ENCODE peak calls at places on chromosome 4, in five cellular contexts. N is effector memory CD4-positive, alpha-beta T cell; O is adrenal gland; T is transverse colon; Y is esophagus squamous epithelium. R is an unnamed sample.

GRCh38 chr4:64272432-64272831 is 136.8 kb downstream of the TECRL start:
- DNase-seq in N (no peak), O (no peak), T (no peak), Y (no peak), R (no peak)

GRCh38 chr4:132827522-132827921 is 321.6 kb upstream of the PCDH10 start:
- DNase-seq in N (no peak), O (no peak), T (no peak), Y (no peak), R (no peak)

GRCh38 chr4:26787461-26788340 is 72.9 kb upstream of the STIM2 start:
- DNase-seq in N (no peak), O (peak), T (peak), Y (no peak), R (peak)

GRCh38 chr4:65453398-65453797 is 216.9 kb downstream of the EPHA5 start:
- DNase-seq in N (no peak), O (no peak), T (no peak), Y (no peak), R (no peak)

GRCh38 chr4:71195932-71196331 is 142.9 kb upstream of the SLC4A4 start:
- DNase-seq in N (no peak), O (no peak), T (no peak), Y (no peak), R (no peak)

GRCh38 chr4:7247521-7247920 is 55.2 kb downstream of the SORCS2 start:
- DNase-seq in N (no peak), O (no peak), T (no peak), Y (no peak), R (no peak)

GRCh38 chr4:62256469-62256868 is 1056.3 kb downstream of the ADGRL3 start:
- DNase-seq in N (no peak), O (no peak), T (no peak), Y (no peak), R (no peak)

GRCh38 chr4:139808381-139809206 is 143.0 kb downstream of the MGST2 start:
- DNase-seq in N (no peak), O (no peak), T (no peak), Y (no peak), R (no peak)

GRCh38 chr4:84673475-84674230 is 90.7 kb downstream of the CDS1 start:
- DNase-seq in N (no peak), O (no peak), T (no peak), Y (no peak), R (no peak)

GRCh38 chr4:1344696-1345095 is 2.3 kb upstream of the UVSSA start:
- DNase-seq in N (no peak), O (no peak), T (no peak), Y (no peak), R (no peak)
- H3K27ac ChIP-seq in N (no peak), O (no peak), T (no peak), Y (peak), R (no peak)

GRCh38 chr4:186144596-186145569 is 40.4 kb downstream of the FAM149A start:
- DNase-seq in N (no peak), O (peak), T (peak), Y (no peak), R (peak)
- H3K27ac ChIP-seq in N (no peak), O (peak), T (peak), Y (peak), R (peak)

GRCh38 chr4:3107271-3108185 is 33.0 kb downstream of the HTT start:
- DNase-seq in N (no peak), O (no peak), T (no peak), Y (no peak), R (no peak)
- H3K27ac ChIP-seq in N (no peak), O (no peak), T (peak), Y (peak), R (no peak)

GRCh38 chr4:88456757-88457306 is at the start of gene HERC5:
- DNase-seq in N (peak), O (peak), T (peak), Y (peak), R (peak)
- H3K27ac ChIP-seq in N (peak), O (peak), T (peak), Y (peak), R (peak)